ENCODE peak calls at places on chromosomes 5 and 9, in six cellular contexts. P, T, I, X, R and B are unnamed samples.

GRCh38 chr5:1915316-1915715 is 32.6 kb upstream of the IRX4 start:
- DNase-seq in P (peak), T (no peak), I (no peak), X (no peak), R (no peak), B (no peak)

GRCh38 chr5:130290219-130290618 is 386.0 kb downstream of the CHSY3 start:
- DNase-seq in P (no peak), T (no peak), I (no peak), X (no peak), R (no peak), B (no peak)

GRCh38 chr9:33795819-33796218 is 458 bp downstream of the PRSS3 start:
- DNase-seq in P (no peak), T (no peak), I (no peak), X (no peak), R (no peak), B (no peak)

GRCh38 chr9:80410106-80410505 is 838.3 kb downstream of the TLE4 start:
- DNase-seq in P (no peak), T (no peak), I (no peak), X (no peak), R (no peak), B (no peak)

GRCh38 chr5:15763754-15764153 is 263.8 kb downstream of the FBXL7 start:
- DNase-seq in P (no peak), T (no peak), I (no peak), X (no peak), R (no peak), B (no peak)

GRCh38 chr5:57434683-57435082 is 47.9 kb downstream of the ACTBL2 start:
- DNase-seq in P (no peak), T (no peak), I (no peak), X (no peak), R (no peak), B (no peak)

GRCh38 chr9:137295313-137296213 is 6.5 kb downstream of the NRARP start:
- DNase-seq in P (no peak), T (peak), I (no peak), X (no peak), R (peak), B (no peak)

GRCh38 chr5:154740483-154740882 is 14.7 kb upstream of the LARP1 start:
- DNase-seq in P (no peak), T (no peak), I (no peak), X (no peak), R (no peak), B (no peak)

GRCh38 chr9:136599811-136600660 is 54.2 kb upstream of the NOTCH1 start:
- DNase-seq in P (no peak), T (no peak), I (no peak), X (no peak), R (no peak), B (no peak)

GRCh38 chr5:31913796-31914188 is 260.3 kb downstream of the GOLPH3 start:
- DNase-seq in P (no peak), T (no peak), I (no peak), X (no peak), R (no peak), B (no peak)

GRCh38 chr5:104569621-104570020 is 1007.0 kb upstream of the NUDT12 start:
- DNase-seq in P (no peak), T (no peak), I (no peak), X (no peak), R (no peak), B (no peak)

GRCh38 chr9:134888603-134889195 is 8.1 kb downstream of the FCN2 start:
- DNase-seq in P (no peak), T (no peak), I (no peak), X (no peak), R (no peak), B (no peak)

GRCh38 chr5:23631283-23632045 is 124.1 kb downstream of the PRDM9 start:
- DNase-seq in P (no peak), T (no peak), I (no peak), X (no peak), R (no peak), B (no peak)

GRCh38 chr9:137708590-137709284 is 89.9 kb downstream of the EHMT1 start:
- DNase-seq in P (no peak), T (no peak), I (no peak), X (no peak), R (no peak), B (no peak)

GRCh38 chr5:53067641-53068040 is 41.9 kb downstream of the MOCS2 start:
- DNase-seq in P (no peak), T (no peak), I (no peak), X (no peak), R (no peak), B (no peak)

GRCh38 chr5:187617-188451 is 3.5 kb upstream of the LRRC14B start:
- DNase-seq in P (peak), T (no peak), I (no peak), X (no peak), R (no peak), B (peak)

GRCh38 chr5:150183436-150183835 is 6.4 kb upstream of the SLC6A7 start:
- DNase-seq in P (no peak), T (no peak), I (no peak), X (no peak), R (no peak), B (no peak)

GRCh38 chr5:169331292-169331852 is 30.4 kb upstream of the SLIT3 start:
- DNase-seq in P (no peak), T (no peak), I (no peak), X (no peak), R (no peak), B (no peak)

GRCh38 chr9:124110307-124110915 is 98.8 kb downstream of the LHX2 start:
- DNase-seq in P (no peak), T (peak), I (no peak), X (no peak), R (peak), B (no peak)

GRCh38 chr5:173281910-173282309 is 46.3 kb downstream of the STC2 start:
- DNase-seq in P (no peak), T (no peak), I (no peak), X (no peak), R (no peak), B (no peak)

GRCh38 chr5:72467421-72467820 is 39.8 kb downstream of the ZNF366 start:
- DNase-seq in P (no peak), T (no peak), I (no peak), X (no peak), R (no peak), B (no peak)

GRCh38 chr5:123505633-123506032 is 6.3 kb upstream of the CSNK1G3 start:
- DNase-seq in P (no peak), T (no peak), I (no peak), X (no peak), R (no peak), B (no peak)

GRCh38 chr9:116837038-116837998 is 150.2 kb downstream of the TRIM32 start:
- DNase-seq in P (no peak), T (no peak), I (no peak), X (no peak), R (no peak), B (no peak)

GRCh38 chr5:33272288-33272687 is 168.5 kb upstream of the TARS1 start:
- DNase-seq in P (no peak), T (no peak), I (no peak), X (no peak), R (no peak), B (no peak)